ENCODE peak calls at places on chromosomes 3 and 15, in ten cellular contexts. One of them, this sample, is unnamed.

GRCh38 chr15:69105451-69105985 is 54.9 kb upstream of the GLCE start:
- DNase-seq in suprapubic skin: no peak
- DNase-seq in uterus: no peak
- DNase-seq in bronchial epithelial cell: no peak
- DNase-seq in stimulated activated CD4-positive, alpha-beta T cell treated with anti-CD3 and anti-CD28 coated beads, Interleukin-4, amount 100 ng/mL, for 1 hour: no peak
- DNase-seq in midbrain: no peak
- DNase-seq in choroid plexus epithelial cell: no peak
- DNase-seq in GM12892: no peak
- DNase-seq in T-helper 1 cell: no peak
- DNase-seq in epithelial cell of esophagus: no peak
- DNase-seq in this sample: no peak

GRCh38 chr3:185900228-185900627 is 37.6 kb downstream of the TRA2B start:
- DNase-seq in choroid plexus epithelial cell: peak; percentile 94
- DNase-seq in GM12892: no peak
- DNase-seq in suprapubic skin: no peak
- DNase-seq in bronchial epithelial cell: peak; percentile 96
- DNase-seq in epithelial cell of esophagus: peak; percentile 96
- DNase-seq in midbrain: no peak
- DNase-seq in T-helper 1 cell: no peak
- DNase-seq in stimulated activated CD4-positive, alpha-beta T cell treated with anti-CD3 and anti-CD28 coated beads, Interleukin-4, amount 100 ng/mL, for 1 hour: no peak
- DNase-seq in uterus: no peak
- DNase-seq in this sample: peak; percentile 81

GRCh38 chr3:17546500-17546899 is 195.9 kb downstream of the TBC1D5 start:
- DNase-seq in GM12892: no peak
- DNase-seq in midbrain: no peak
- DNase-seq in suprapubic skin: no peak
- DNase-seq in stimulated activated CD4-positive, alpha-beta T cell treated with anti-CD3 and anti-CD28 coated beads, Interleukin-4, amount 100 ng/mL, for 1 hour: no peak
- DNase-seq in bronchial epithelial cell: no peak
- DNase-seq in choroid plexus epithelial cell: no peak
- DNase-seq in T-helper 1 cell: no peak
- DNase-seq in epithelial cell of esophagus: no peak
- DNase-seq in uterus: no peak
- DNase-seq in this sample: no peak

GRCh38 chr3:40713306-40713705 is 188.5 kb downstream of the ZNF621 start:
- DNase-seq in midbrain: no peak
- DNase-seq in uterus: no peak
- DNase-seq in T-helper 1 cell: no peak
- DNase-seq in stimulated activated CD4-positive, alpha-beta T cell treated with anti-CD3 and anti-CD28 coated beads, Interleukin-4, amount 100 ng/mL, for 1 hour: no peak
- DNase-seq in suprapubic skin: no peak
- DNase-seq in choroid plexus epithelial cell: no peak
- DNase-seq in bronchial epithelial cell: no peak
- DNase-seq in epithelial cell of esophagus: no peak
- DNase-seq in GM12892: no peak
- DNase-seq in this sample: no peak

GRCh38 chr3:169348981-169349942 is 314.2 kb downstream of the MECOM start:
- DNase-seq in midbrain: no peak
- DNase-seq in bronchial epithelial cell: peak; percentile 97
- DNase-seq in epithelial cell of esophagus: peak; percentile 93
- DNase-seq in stimulated activated CD4-positive, alpha-beta T cell treated with anti-CD3 and anti-CD28 coated beads, Interleukin-4, amount 100 ng/mL, for 1 hour: no peak
- DNase-seq in uterus: no peak
- DNase-seq in GM12892: no peak
- DNase-seq in suprapubic skin: no peak
- DNase-seq in T-helper 1 cell: no peak
- DNase-seq in choroid plexus epithelial cell: peak; percentile 43
- DNase-seq in this sample: no peak

GRCh38 chr15:79008666-79009065 is 63.8 kb upstream of the CTSH start:
- DNase-seq in bronchial epithelial cell: no peak
- DNase-seq in epithelial cell of esophagus: no peak
- DNase-seq in choroid plexus epithelial cell: no peak
- DNase-seq in midbrain: no peak
- DNase-seq in stimulated activated CD4-positive, alpha-beta T cell treated with anti-CD3 and anti-CD28 coated beads, Interleukin-4, amount 100 ng/mL, for 1 hour: no peak
- DNase-seq in GM12892: no peak
- DNase-seq in suprapubic skin: no peak
- DNase-seq in uterus: no peak
- DNase-seq in T-helper 1 cell: no peak
- DNase-seq in this sample: no peak

GRCh38 chr15:25883860-25884259 is 20.7 kb upstream of the ATP10A start:
- DNase-seq in suprapubic skin: no peak
- DNase-seq in bronchial epithelial cell: peak; percentile 94
- DNase-seq in epithelial cell of esophagus: peak; percentile 89
- DNase-seq in choroid plexus epithelial cell: peak; percentile 60
- DNase-seq in midbrain: no peak
- DNase-seq in T-helper 1 cell: no peak
- DNase-seq in uterus: no peak
- DNase-seq in stimulated activated CD4-positive, alpha-beta T cell treated with anti-CD3 and anti-CD28 coated beads, Interleukin-4, amount 100 ng/mL, for 1 hour: no peak
- DNase-seq in GM12892: no peak
- DNase-seq in this sample: peak; percentile 4

GRCh38 chr3:62718515-62719320 is 156.5 kb downstream of the CADPS start:
- DNase-seq in suprapubic skin: no peak
- DNase-seq in uterus: no peak
- DNase-seq in bronchial epithelial cell: peak; percentile 96
- DNase-seq in choroid plexus epithelial cell: no peak
- DNase-seq in GM12892: no peak
- DNase-seq in midbrain: no peak
- DNase-seq in epithelial cell of esophagus: peak; percentile 92
- DNase-seq in stimulated activated CD4-positive, alpha-beta T cell treated with anti-CD3 and anti-CD28 coated beads, Interleukin-4, amount 100 ng/mL, for 1 hour: no peak
- DNase-seq in T-helper 1 cell: no peak
- DNase-seq in this sample: no peak

GRCh38 chr3:29275309-29275708 is 5.6 kb upstream of the RBMS3 start:
- DNase-seq in suprapubic skin: no peak
- DNase-seq in bronchial epithelial cell: peak; percentile 26
- DNase-seq in midbrain: no peak
- DNase-seq in epithelial cell of esophagus: peak; percentile 18
- DNase-seq in choroid plexus epithelial cell: peak; percentile 31
- DNase-seq in stimulated activated CD4-positive, alpha-beta T cell treated with anti-CD3 and anti-CD28 coated beads, Interleukin-4, amount 100 ng/mL, for 1 hour: no peak
- DNase-seq in uterus: peak; percentile 25
- DNase-seq in GM12892: no peak
- DNase-seq in T-helper 1 cell: no peak
- DNase-seq in this sample: peak; percentile 62

GRCh38 chr3:46478341-46478740 is 13.6 kb upstream of the LTF start:
- DNase-seq in epithelial cell of esophagus: no peak
- DNase-seq in T-helper 1 cell: no peak
- DNase-seq in choroid plexus epithelial cell: no peak
- DNase-seq in bronchial epithelial cell: no peak
- DNase-seq in stimulated activated CD4-positive, alpha-beta T cell treated with anti-CD3 and anti-CD28 coated beads, Interleukin-4, amount 100 ng/mL, for 1 hour: no peak
- DNase-seq in suprapubic skin: no peak
- DNase-seq in uterus: no peak
- DNase-seq in GM12892: no peak
- DNase-seq in midbrain: no peak
- DNase-seq in this sample: no peak

GRCh38 chr15:63070681-63071129 is 28.2 kb downstream of the TPM1 start:
- DNase-seq in bronchial epithelial cell: no peak
- DNase-seq in T-helper 1 cell: no peak
- DNase-seq in suprapubic skin: no peak
- DNase-seq in stimulated activated CD4-positive, alpha-beta T cell treated with anti-CD3 and anti-CD28 coated beads, Interleukin-4, amount 100 ng/mL, for 1 hour: no peak
- DNase-seq in choroid plexus epithelial cell: no peak
- DNase-seq in GM12892: no peak
- DNase-seq in midbrain: no peak
- DNase-seq in uterus: no peak
- DNase-seq in epithelial cell of esophagus: no peak
- DNase-seq in this sample: peak; percentile 19

GRCh38 chr3:197380786-197381185 is 82.4 kb upstream of the DLG1 start:
- DNase-seq in bronchial epithelial cell: peak; percentile 93
- DNase-seq in GM12892: no peak
- DNase-seq in choroid plexus epithelial cell: no peak
- DNase-seq in midbrain: no peak
- DNase-seq in epithelial cell of esophagus: peak; percentile 95
- DNase-seq in suprapubic skin: no peak
- DNase-seq in stimulated activated CD4-positive, alpha-beta T cell treated with anti-CD3 and anti-CD28 coated beads, Interleukin-4, amount 100 ng/mL, for 1 hour: no peak
- DNase-seq in T-helper 1 cell: no peak
- DNase-seq in uterus: no peak
- DNase-seq in this sample: no peak

GRCh38 chr3:56885879-56886647 is 84.3 kb upstream of the ARHGEF3 start:
- DNase-seq in epithelial cell of esophagus: no peak
- DNase-seq in choroid plexus epithelial cell: no peak
- DNase-seq in midbrain: no peak
- DNase-seq in bronchial epithelial cell: no peak
- DNase-seq in T-helper 1 cell: no peak
- DNase-seq in uterus: no peak
- DNase-seq in suprapubic skin: no peak
- DNase-seq in GM12892: no peak
- DNase-seq in stimulated activated CD4-positive, alpha-beta T cell treated with anti-CD3 and anti-CD28 coated beads, Interleukin-4, amount 100 ng/mL, for 1 hour: no peak
- DNase-seq in this sample: no peak

GRCh38 chr3:182412066-182412465 is 381.2 kb upstream of the ATP11B start:
- DNase-seq in bronchial epithelial cell: peak; percentile 93
- DNase-seq in suprapubic skin: no peak
- DNase-seq in uterus: no peak
- DNase-seq in T-helper 1 cell: no peak
- DNase-seq in epithelial cell of esophagus: peak; percentile 95
- DNase-seq in GM12892: no peak
- DNase-seq in midbrain: no peak
- DNase-seq in stimulated activated CD4-positive, alpha-beta T cell treated with anti-CD3 and anti-CD28 coated beads, Interleukin-4, amount 100 ng/mL, for 1 hour: no peak
- DNase-seq in choroid plexus epithelial cell: no peak
- DNase-seq in this sample: no peak

GRCh38 chr15:26771168-26771916 is 1.5 kb downstream of the GABRB3 start:
- DNase-seq in midbrain: peak; percentile 13
- DNase-seq in epithelial cell of esophagus: peak; percentile 11
- DNase-seq in bronchial epithelial cell: no peak
- DNase-seq in stimulated activated CD4-positive, alpha-beta T cell treated with anti-CD3 and anti-CD28 coated beads, Interleukin-4, amount 100 ng/mL, for 1 hour: no peak
- DNase-seq in GM12892: no peak
- DNase-seq in T-helper 1 cell: no peak
- DNase-seq in suprapubic skin: no peak
- DNase-seq in choroid plexus epithelial cell: no peak
- DNase-seq in uterus: no peak
- DNase-seq in this sample: no peak

GRCh38 chr15:72866086-72866646 is 82.6 kb upstream of the ADPGK start:
- DNase-seq in suprapubic skin: no peak
- DNase-seq in uterus: no peak
- DNase-seq in epithelial cell of esophagus: peak; percentile 75
- DNase-seq in bronchial epithelial cell: peak; percentile 70
- DNase-seq in GM12892: no peak
- DNase-seq in choroid plexus epithelial cell: no peak
- DNase-seq in T-helper 1 cell: no peak
- DNase-seq in midbrain: no peak
- DNase-seq in stimulated activated CD4-positive, alpha-beta T cell treated with anti-CD3 and anti-CD28 coated beads, Interleukin-4, amount 100 ng/mL, for 1 hour: no peak
- DNase-seq in this sample: no peak

This sample was measured in fibroblast of villous mesenchyme.